ENCODE peak calls at places on chromosomes 7 and 10, in four cellular contexts. A, G, O and W are unnamed samples.

GRCh38 chr10:33386926-33387325 is 52.5 kb upstream of the NRP1 start:
- DNase-seq in A (no peak), O (no peak), G (no peak), W (no peak)

GRCh38 chr7:149831730-149832219 is 6.4 kb upstream of the ZNF862 start:
- DNase-seq in O (no peak), G (no peak), A (no peak), W (no peak)

GRCh38 chr10:125662616-125663015 is 20.3 kb downstream of the TEX36 start:
- DNase-seq in O (no peak), A (no peak), G (no peak), W (no peak)

GRCh38 chr10:1196656-1197055 is 140.5 kb downstream of the WDR37 start:
- DNase-seq in O (no peak), G (no peak), A (no peak), W (no peak)

GRCh38 chr10:112369495-112370423 is 4.2 kb upstream of the ACSL5 start:
- DNase-seq in G (no peak), A (peak; percentile 85), O (no peak), W (no peak)

GRCh38 chr7:53022893-53023292 is 12.5 kb upstream of the POM121L12 start:
- DNase-seq in O (no peak), A (no peak), G (no peak), W (no peak)

GRCh38 chr7:102434039-102434481 is 685 bp downstream of the ORAI2 start:
- DNase-seq in G (no peak), A (peak; percentile 89), O (peak; percentile 39), W (no peak)

GRCh38 chr7:103936558-103936957 is 52.9 kb downstream of the RELN start:
- DNase-seq in O (no peak), G (no peak), A (no peak), W (no peak)

GRCh38 chr10:85317827-85318226 is 989.4 kb downstream of the CCSER2 start:
- DNase-seq in O (no peak), G (no peak), A (no peak), W (no peak)

GRCh38 chr10:34661580-34661979 is 153.5 kb downstream of the PARD3 start:
- DNase-seq in G (no peak), O (no peak), A (no peak), W (no peak)

GRCh38 chr7:36037121-36037662 is 115.9 kb upstream of the EEPD1 start:
- DNase-seq in O (peak; percentile 36), A (no peak), G (peak; percentile 73), W (peak; percentile 94)

GRCh38 chr10:49109669-49110335 is 5.5 kb downstream of the VSTM4 start:
- DNase-seq in G (peak; percentile 85), A (no peak), O (peak; percentile 32), W (no peak)

GRCh38 chr10:123848564-123849457 is 42.8 kb downstream of the CPXM2 start:
- DNase-seq in A (no peak), O (no peak), G (no peak), W (no peak)

GRCh38 chr7:26584964-26585650 is 279.3 kb downstream of the SKAP2 start:
- DNase-seq in O (no peak), A (no peak), G (no peak), W (no peak)

GRCh38 chr10:7409732-7410168 is 1.1 kb downstream of the SFMBT2 start:
- DNase-seq in O (peak; percentile 14), A (no peak), G (no peak), W (peak; percentile 34)

GRCh38 chr10:78588194-78588811 is 480.5 kb upstream of the ZMIZ1 start:
- DNase-seq in A (no peak), O (no peak), G (peak; percentile 70), W (no peak)

GRCh38 chr10:109114578-109114977 is 808.7 kb downstream of the XPNPEP1 start:
- DNase-seq in G (no peak), O (no peak), A (no peak), W (no peak)

GRCh38 chr10:109115179-109115578 is 808.1 kb downstream of the XPNPEP1 start:
- DNase-seq in G (no peak), O (no peak), A (no peak), W (no peak)
- TF ChIP-seq POLR2A in G (no peak), O (no peak), A (no peak), W (no peak)

DNA sequence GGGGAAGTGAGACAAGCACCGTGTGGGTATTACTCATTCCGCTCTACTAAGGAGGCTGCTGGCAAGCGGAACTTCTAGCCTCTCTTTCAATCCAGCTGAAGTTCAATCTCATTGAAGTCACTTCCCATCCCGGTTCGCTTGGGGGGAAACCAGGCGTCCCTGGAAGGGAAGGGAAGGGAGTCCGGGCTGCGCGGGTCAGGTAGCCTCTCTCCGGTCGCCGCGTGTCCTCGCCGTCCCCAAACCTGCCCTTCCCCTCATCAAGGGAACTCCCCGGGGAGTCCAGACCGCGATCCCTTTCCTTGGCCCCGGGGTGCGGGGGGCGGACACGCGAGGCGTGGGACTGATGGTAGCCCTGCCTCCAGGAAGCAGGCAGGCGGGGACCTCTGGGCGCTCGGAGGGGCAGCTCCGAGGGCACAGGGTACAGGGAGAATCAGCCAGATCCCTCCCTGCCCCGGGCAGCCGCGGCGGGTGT is 598 bp upstream of the ZEB1 start:
- DNase-seq in O (peak; percentile 74), A (peak; percentile 94), G (peak; percentile 71), W (peak; percentile 50)
- TF ChIP-seq POLR2A in O (no peak), A (peak; percentile 72), G (peak; percentile 22), W (peak; percentile 26)

GRCh38 chr7:30845426-30846135 is 66.1 kb upstream of the AQP1 start:
- DNase-seq in G (peak; percentile 40), O (peak; percentile 94), A (peak; percentile 65), W (no peak)

GRCh38 chr7:30844916-30845315 is 66.7 kb upstream of the AQP1 start:
- DNase-seq in A (no peak), O (no peak), G (no peak), W (no peak)

GRCh38 chr7:30848121-30848855 is 63.4 kb upstream of the AQP1 start:
- DNase-seq in O (no peak), A (peak; percentile 64), G (no peak), W (no peak)

GRCh38 chr7:30844483-30844874 is 67.2 kb upstream of the AQP1 start:
- DNase-seq in G (no peak), A (peak; percentile 48), O (no peak), W (no peak)

GRCh38 chr7:30846378-30846777 is 65.3 kb upstream of the AQP1 start:
- DNase-seq in G (no peak), A (peak; percentile 42), O (peak; percentile 96), W (peak; percentile 69)
- TF ChIP-seq POLR2A in G (no peak), A (no peak), O (no peak), W (no peak)

GRCh38 chr7:100671353-100672327 is 1.9 kb upstream of the GNB2 start:
- DNase-seq in G (no peak), O (no peak), A (peak; percentile 69), W (no peak)

GRCh38 chr7:100675581-100676350 is 2.2 kb downstream of the GNB2 start:
- DNase-seq in G (peak; percentile 88), A (peak; percentile 99), O (peak; percentile 75), W (peak; percentile 80)

GRCh38 chr7:100674441-100675407 is 1.2 kb downstream of the GNB2 start:
- DNase-seq in A (peak; percentile 92), G (no peak), O (peak; percentile 45), W (no peak)

GRCh38 chr7:100673302-100673941 is at the start of gene GNB2:
- DNase-seq in O (peak; percentile 99), A (peak; percentile 100), G (peak; percentile 99), W (peak; percentile 99)

DNA sequence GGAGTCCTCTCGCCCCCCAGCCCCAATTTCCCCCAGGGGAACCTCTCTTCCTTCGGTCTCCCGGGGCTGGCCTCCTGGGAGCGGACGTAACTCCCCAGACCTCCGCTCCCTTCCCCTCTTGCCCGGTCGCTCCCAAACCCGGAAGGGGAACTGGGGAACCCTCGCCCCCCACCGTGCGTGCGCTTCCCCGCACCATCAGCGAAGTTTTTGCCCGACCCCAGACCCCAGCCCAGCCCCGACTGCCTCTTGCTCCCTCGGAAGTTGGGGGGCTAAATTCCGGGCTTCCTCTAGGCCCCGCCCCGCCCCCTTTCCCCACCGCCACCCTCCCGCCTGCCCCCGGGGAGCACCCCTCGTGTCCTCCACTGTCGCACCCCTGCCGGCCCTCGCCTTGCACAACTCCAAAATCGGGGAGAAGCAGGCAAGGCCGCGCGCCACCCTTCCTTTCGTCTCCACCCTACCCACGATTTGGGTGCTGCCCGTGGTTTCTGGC is 447 bp downstream of the GNB2 start:
- DNase-seq in G (peak; percentile 59), O (peak; percentile 40), A (peak; percentile 92), W (no peak)
- TF ChIP-seq POLR2A in G (no peak), O (no peak), A (no peak), W (no peak)

GRCh38 chr7:122886357-122887081 is at the start of gene CADPS2:
- DNase-seq in G (peak; percentile 88), A (peak; percentile 86), O (peak; percentile 94), W (peak; percentile 87)
- TF ChIP-seq POLR2A in G (peak; percentile 83), A (peak; percentile 59), O (peak; percentile 24), W (peak; percentile 70)

GRCh38 chr10:98340261-98340675 is 72.3 kb upstream of the LOXL4 start:
- DNase-seq in O (no peak), G (no peak), A (no peak), W (no peak)

GRCh38 chr10:98346847-98347246 is 68.1 kb downstream of the PYROXD2 start:
- DNase-seq in G (no peak), A (no peak), O (no peak), W (no peak)

GRCh38 chr10:98339790-98340189 is 71.8 kb upstream of the LOXL4 start:
- DNase-seq in A (no peak), G (no peak), O (no peak), W (no peak)

GRCh38 chr10:98340946-98341345 is 73.0 kb upstream of the LOXL4 start:
- DNase-seq in O (no peak), G (no peak), A (no peak), W (no peak)

GRCh38 chr10:98344589-98345038 is 70.4 kb downstream of the PYROXD2 start:
- DNase-seq in A (no peak), G (peak; percentile 79), O (peak; percentile 40), W (no peak)
- TF ChIP-seq POLR2A in A (no peak), G (no peak), O (no peak), W (no peak)

GRCh38 chr10:110837418-110838120 is 34.2 kb upstream of the PDCD4 start:
- DNase-seq in G (no peak), A (no peak), O (no peak), W (peak; percentile 63)
- TF ChIP-seq POLR2A in G (no peak), A (no peak), O (no peak), W (no peak)

DNA sequence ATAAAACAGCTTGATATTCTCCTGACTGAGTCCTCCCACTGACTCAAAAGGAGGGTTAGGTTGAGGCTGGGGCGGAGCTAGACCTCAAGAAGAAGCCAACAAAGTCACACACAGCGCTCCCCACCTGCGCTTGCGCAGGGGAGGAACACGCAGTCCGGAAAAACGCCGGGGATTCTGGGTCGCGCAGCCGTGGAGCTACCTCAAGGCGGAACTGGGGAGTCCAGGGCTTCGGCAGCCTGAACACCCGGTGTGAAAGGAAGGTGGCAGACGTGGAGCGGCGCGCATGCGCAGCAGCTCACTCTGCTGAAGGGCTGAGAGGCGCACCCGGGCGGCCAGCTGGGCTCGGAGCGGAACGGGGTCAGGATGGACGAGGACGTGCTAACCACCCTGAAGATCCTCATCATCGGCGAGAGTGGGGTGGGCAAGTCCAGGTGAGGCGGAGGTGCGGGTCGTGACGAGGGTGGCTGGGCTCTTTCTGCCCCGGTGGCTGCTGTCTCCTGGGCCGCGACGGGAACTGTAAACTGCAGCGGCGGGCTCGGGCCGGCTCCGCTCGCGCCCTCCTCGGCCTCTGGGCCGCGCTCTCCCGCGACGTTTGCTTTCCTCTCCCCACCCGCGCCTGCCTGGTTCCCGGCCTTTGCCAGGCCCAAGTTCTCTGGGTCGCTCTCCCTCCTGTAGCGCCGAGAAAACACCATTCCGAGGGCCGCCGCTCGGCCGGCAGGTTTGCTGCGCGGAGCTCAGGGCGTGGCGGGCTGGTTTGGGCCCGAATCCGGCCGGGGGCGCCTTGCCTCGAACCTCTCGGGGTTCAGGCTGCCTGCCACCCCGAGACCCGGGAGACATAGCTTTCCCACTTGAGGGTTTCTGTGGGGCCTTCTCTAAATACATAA is at the start of gene RAB18:
- DNase-seq in O (peak; percentile 99), A (peak; percentile 100), G (peak; percentile 97), W (peak; percentile 96)
- TF ChIP-seq POLR2A in O (peak; percentile 49), A (peak; percentile 58), G (peak; percentile 84), W (peak; percentile 93)